ENCODE peak calls at places on chromosomes 13 and 19, in five cellular contexts. U is lower leg skin; B is activated CD4-positive, alpha-beta T cell treated with anti-CD3 and anti-CD28 coated beads, Interleukin-2, amount 50 U/mL, for 24 hours; G is hepatic stellate cell; I is osteoblast. L is an unnamed sample.

GRCh38 chr13:82011355-82011754 is 1670.4 kb upstream of the SPRY2 start:
- DNase-seq in U (no peak), B (no peak), G (no peak), I (no peak), L (no peak)

GRCh38 chr19:514166-514663 is 6.9 kb downstream of the TPGS1 start:
- DNase-seq in U (no peak), B (no peak), G (no peak), I (no peak), L (no peak)

GRCh38 chr13:94351292-94352000 is 128.0 kb downstream of the DCT start:
- DNase-seq in U (no peak), B (peak), G (peak), I (peak), L (no peak)

GRCh38 chr19:4334929-4335833 is 3.4 kb downstream of the STAP2 start:
- DNase-seq in U (no peak), B (no peak), G (no peak), I (no peak), L (no peak)

GRCh38 chr13:111255228-111255790 is 65.1 kb upstream of the TEX29 start:
- DNase-seq in U (no peak), B (no peak), G (no peak), I (no peak), L (no peak)

GRCh38 chr19:32866061-32866460 is 3.5 kb downstream of the SLC7A9 start:
- DNase-seq in U (no peak), B (no peak), G (no peak), I (peak), L (no peak)

GRCh38 chr19:11480927-11481776 is at the start of gene ELAVL3:
- DNase-seq in U (no peak), B (no peak), G (peak), I (peak), L (no peak)

GRCh38 chr13:90232291-90232690 is 1115.2 kb upstream of the MIR17HG start:
- DNase-seq in U (no peak), B (no peak), G (no peak), I (peak), L (no peak)

GRCh38 chr19:1412995-1413889 is 5.9 kb downstream of the DAZAP1 start:
- DNase-seq in U (no peak), B (no peak), G (no peak), I (no peak), L (no peak)

GRCh38 chr19:50003810-50004419 is 21.3 kb downstream of the VRK3 start:
- DNase-seq in U (peak), B (peak), G (peak), I (peak), L (no peak)

GRCh38 chr13:51475727-51476521 is 23.1 kb upstream of the INTS6 start:
- DNase-seq in U (no peak), B (no peak), G (no peak), I (no peak), L (no peak)

GRCh38 chr19:45638930-45639729 is at the start of gene EML2:
- DNase-seq in U (peak), B (no peak), G (peak), I (peak), L (peak)

GRCh38 chr19:47615714-47616113 is 6.8 kb downstream of the BICRA start:
- DNase-seq in U (no peak), B (no peak), G (no peak), I (peak), L (no peak)

GRCh38 chr19:34818270-34818669 is 45.3 kb upstream of the ZNF599 start:
- DNase-seq in U (no peak), B (no peak), G (no peak), I (no peak), L (no peak)

GRCh38 chr13:113881614-113882265 is 17.9 kb upstream of the GAS6 start:
- DNase-seq in U (peak), B (no peak), G (no peak), I (peak), L (no peak)

GRCh38 chr13:98912846-98913245 is 65.0 kb downstream of the DOCK9 start:
- DNase-seq in U (no peak), B (no peak), G (no peak), I (no peak), L (no peak)

GRCh38 chr19:11416346-11417052 is 2.6 kb downstream of the RGL3 start:
- DNase-seq in U (no peak), B (no peak), G (no peak), I (peak), L (no peak)

GRCh38 chr13:46031581-46032263 is 20.8 kb downstream of the ZC3H13 start:
- DNase-seq in U (no peak), B (no peak), G (no peak), I (no peak), L (no peak)

GRCh38 chr19:7197760-7198696 is 96.2 kb downstream of the INSR start:
- DNase-seq in U (peak), B (peak), G (peak), I (peak), L (peak)

GRCh38 chr13:109159650-109160309 is 530.4 kb downstream of the MYO16 start:
- DNase-seq in U (no peak), B (no peak), G (no peak), I (no peak), L (no peak)

GRCh38 chr19:46426506-46427162 is 2.1 kb downstream of the PNMA8C start:
- DNase-seq in U (no peak), B (no peak), G (peak), I (peak), L (peak)

GRCh38 chr13:50448535-50448981 is 394.9 kb downstream of the DLEU7 start:
- DNase-seq in U (no peak), B (no peak), G (no peak), I (no peak), L (no peak)

GRCh38 chr19:4707956-4708650 is 15.5 kb downstream of the DPP9 start:
- DNase-seq in U (no peak), B (no peak), G (no peak), I (peak), L (no peak)

GRCh38 chr13:114285166-114285808 is 3.9 kb downstream of the UPF3A start:
- DNase-seq in U (no peak), B (no peak), G (no peak), I (peak), L (no peak)

GRCh38 chr19:57363734-57364181 is 407 bp downstream of the TRAPPC2B start:
- DNase-seq in U (no peak), B (no peak), G (peak), I (peak), L (no peak)

GRCh38 chr13:27446986-27447583 is 3.3 kb downstream of the MTIF3 start:
- DNase-seq in U (no peak), B (no peak), G (no peak), I (no peak), L (no peak)

GRCh38 chr13:45713721-45714120 is 11.6 kb downstream of the CBY2 start:
- DNase-seq in U (no peak), B (no peak), G (no peak), I (no peak), L (no peak)

L was measured in CD8-positive, alpha-beta memory T cell.